ENCODE peak calls at places on chromosomes 6 and 20, in four cellular contexts. R is progenitor cell of endocrine pancreas, J is mesothelial cell of epicardium, F is epithelial cell of proximal tubule. V is an unnamed sample.

GRCh38 chr6:40848038-40848437 is 191.0 kb downstream of the UNC5CL start:
- DNase-seq in R (no peak), J (no peak), F (no peak), V (no peak)

GRCh38 chr20:21521596-21522478 is 8.0 kb upstream of the NKX2-2 start:
- DNase-seq in R (peak), J (no peak), F (no peak), V (no peak)

GRCh38 chr20:5871720-5872410 is 78.5 kb downstream of the TRMT6 start:
- DNase-seq in R (no peak), J (no peak), F (no peak), V (no peak)

GRCh38 chr6:106642476-106642875 is 13.1 kb downstream of the QRSL1 start:
- DNase-seq in R (no peak), J (no peak), F (no peak), V (no peak)

GRCh38 chr6:80343511-80343910 is 237.0 kb downstream of the BCKDHB start:
- DNase-seq in R (no peak), J (no peak), F (no peak), V (no peak)

GRCh38 chr6:3296113-3296512 is 37.4 kb downstream of the PSMG4 start:
- DNase-seq in R (no peak), J (no peak), F (no peak), V (no peak)

GRCh38 chr6:41767112-41767946 is 12.4 kb downstream of the FRS3 start:
- DNase-seq in R (no peak), J (peak), F (no peak), V (no peak)

GRCh38 chr6:12009904-12010634 is 2.0 kb upstream of the HIVEP1 start:
- DNase-seq in R (no peak), J (no peak), F (no peak), V (no peak)

GRCh38 chr6:160391419-160392116 is 43.4 kb downstream of the SLC22A3 start:
- DNase-seq in R (no peak), J (no peak), F (no peak), V (no peak)

GRCh38 chr20:14481863-14482262 is 144.5 kb upstream of the FLRT3 start:
- DNase-seq in R (no peak), J (no peak), F (no peak), V (no peak)

GRCh38 chr6:46014511-46015118 is 1.0 kb downstream of the CLIC5 start:
- DNase-seq in R (peak), J (peak), F (no peak), V (no peak)

GRCh38 chr20:10337291-10337690 is 96.7 kb downstream of the MKKS start:
- DNase-seq in R (no peak), J (no peak), F (no peak), V (no peak)

GRCh38 chr6:3382399-3383279 is 74.2 kb downstream of the SLC22A23 start:
- DNase-seq in R (no peak), J (no peak), F (no peak), V (no peak)

GRCh38 chr6:149441740-149442139 is 41.7 kb downstream of the SUMO4 start:
- DNase-seq in R (no peak), J (no peak), F (no peak), V (no peak)

GRCh38 chr20:45378191-45378590 is at the start of gene TP53TG5:
- DNase-seq in R (no peak), J (no peak), F (no peak), V (no peak)

GRCh38 chr20:20338133-20338730 is 29.7 kb upstream of the INSM1 start:
- DNase-seq in R (no peak), J (no peak), F (no peak), V (no peak)

GRCh38 chr6:129686941-129687627 is 22.9 kb downstream of the ARHGAP18 start:
- DNase-seq in R (no peak), J (no peak), F (no peak), V (peak)

GRCh38 chr6:11410539-11411307 is 126.8 kb upstream of the TMEM170B start:
- DNase-seq in R (no peak), J (no peak), F (no peak), V (no peak)

GRCh38 chr20:34334654-34335407 is 28.2 kb upstream of the ITCH start:
- DNase-seq in R (no peak), J (no peak), F (no peak), V (no peak)

GRCh38 chr6:15247750-15248450 is 2.0 kb downstream of the JARID2 start:
- DNase-seq in R (peak), J (peak), F (no peak), V (peak)

GRCh38 chr20:25285091-25285647 is 37.3 kb downstream of the PYGB start:
- DNase-seq in R (no peak), J (no peak), F (no peak), V (no peak)

GRCh38 chr6:87155920-87156600 is 695 bp downstream of the ZNF292 start:
- DNase-seq in R (peak), J (no peak), F (no peak), V (peak)

GRCh38 chr6:37256692-37257319 is 766 bp upstream of the TBC1D22B start:
- DNase-seq in R (no peak), J (no peak), F (no peak), V (no peak)

GRCh38 chr20:62148908-62149314 is 5.3 kb downstream of the SS18L1 start:
- DNase-seq in R (no peak), J (no peak), F (no peak), V (no peak)

GRCh38 chr20:1465470-1466210 is 1.0 kb downstream of the NSFL1C start:
- DNase-seq in R (no peak), J (no peak), F (no peak), V (no peak)

GRCh38 chr20:51014797-51015722 is 7.8 kb downstream of the KCNG1 start:
- DNase-seq in R (peak), J (peak), F (no peak), V (no peak)

GRCh38 chr20:1761116-1761515 is 103.5 kb upstream of the SIRPG start:
- DNase-seq in R (no peak), J (no peak), F (peak), V (no peak)

GRCh38 chr20:57450419-57450818 is 59.2 kb downstream of the RBM38 start:
- DNase-seq in R (no peak), J (no peak), F (no peak), V (no peak)

GRCh38 chr20:42604998-42605970 is 584.4 kb downstream of the PTPRT start:
- DNase-seq in R (no peak), J (no peak), F (peak), V (no peak)

GRCh38 chr20:35697696-35698297 is 1.4 kb downstream of the NFS1 start:
- DNase-seq in R (no peak), J (no peak), F (no peak), V (no peak)

GRCh38 chr20:10671221-10671849 is 2.5 kb downstream of the JAG1 start:
- DNase-seq in R (peak), J (peak), F (no peak), V (peak)

GRCh38 chr6:145209312-145209711 is 526.0 kb downstream of the EPM2A start:
- DNase-seq in R (no peak), J (no peak), F (no peak), V (no peak)

GRCh38 chr6:36755435-36756348 is 58.1 kb downstream of the RAB44 start:
- DNase-seq in R (no peak), J (no peak), F (no peak), V (peak)

GRCh38 chr6:11196511-11197174 is 35.8 kb downstream of the NEDD9 start:
- DNase-seq in R (no peak), J (no peak), F (no peak), V (no peak)

GRCh38 chr20:49687595-49688567 is 25.8 kb downstream of the B4GALT5 start:
- DNase-seq in R (no peak), J (no peak), F (no peak), V (no peak)

GRCh38 chr20:63246490-63247284 is 7.6 kb downstream of the NKAIN4 start:
- DNase-seq in R (no peak), J (no peak), F (no peak), V (no peak)

GRCh38 chr6:125795301-125795700 is 4.5 kb downstream of the NCOA7 start:
- DNase-seq in R (no peak), J (no peak), F (no peak), V (no peak)

GRCh38 chr6:83511901-83512681 is at the start of gene PRSS35:
- DNase-seq in R (peak), J (peak), F (no peak), V (no peak)

GRCh38 chr6:45706319-45706718 is 309.3 kb downstream of the CLIC5 start:
- DNase-seq in R (no peak), J (no peak), F (no peak), V (no peak)

GRCh38 chr20:57263767-57264150 is 2.7 kb downstream of the BMP7 start:
- DNase-seq in R (no peak), J (no peak), F (no peak), V (no peak)

DNA sequence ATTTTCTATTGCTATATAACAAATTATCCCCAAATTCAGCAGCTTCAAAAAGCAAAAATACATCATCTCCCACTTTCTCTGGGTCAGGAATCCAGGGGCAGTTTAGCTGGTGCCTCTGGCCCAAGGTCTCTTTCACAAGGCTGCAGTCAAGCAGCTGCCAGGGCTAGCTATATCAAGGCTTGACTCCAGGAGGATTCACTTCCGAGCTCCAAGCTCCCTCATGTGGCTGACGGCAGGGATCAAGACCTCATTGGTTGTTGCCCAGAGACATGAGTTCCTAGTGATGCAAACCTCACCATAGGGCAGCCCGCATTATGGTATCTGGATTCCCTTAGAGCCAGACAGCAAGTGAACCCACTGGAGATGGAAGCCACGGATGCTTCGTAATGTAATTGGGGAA is 1.3 kb upstream of the VNN1 start:
- DNase-seq in R (peak), J (no peak), F (no peak), V (no peak)
- TF ChIP-seq CTCF in R (peak), J (no peak), F (peak), V (no peak)

GRCh38 chr6:128516514-128516898 is 3.9 kb downstream of the PTPRK start:
- DNase-seq in R (no peak), J (no peak), F (no peak), V (no peak)
- TF ChIP-seq CTCF in R (peak), J (peak), F (peak), V (no peak)

DNA sequence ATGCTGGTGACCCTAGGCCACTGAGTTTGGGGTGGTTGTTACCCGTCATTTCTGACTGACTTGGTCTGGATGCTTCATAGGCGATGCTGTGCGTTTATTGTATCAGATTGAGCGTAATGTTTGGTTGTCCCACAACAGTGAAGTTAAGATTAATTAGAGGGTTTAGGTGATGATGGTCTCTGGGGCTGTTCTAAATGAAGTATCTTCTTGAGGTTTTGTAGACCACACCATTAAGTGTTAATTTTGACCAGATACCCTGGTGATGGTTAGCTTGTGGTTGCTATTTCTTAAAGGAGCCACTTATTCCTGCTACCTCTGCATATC is 132.8 kb downstream of the ARID1B start:
- DNase-seq in R (no peak), J (no peak), F (no peak), V (no peak)
- TF ChIP-seq CTCF in R (no peak), J (no peak), F (no peak), V (no peak)

DNA sequence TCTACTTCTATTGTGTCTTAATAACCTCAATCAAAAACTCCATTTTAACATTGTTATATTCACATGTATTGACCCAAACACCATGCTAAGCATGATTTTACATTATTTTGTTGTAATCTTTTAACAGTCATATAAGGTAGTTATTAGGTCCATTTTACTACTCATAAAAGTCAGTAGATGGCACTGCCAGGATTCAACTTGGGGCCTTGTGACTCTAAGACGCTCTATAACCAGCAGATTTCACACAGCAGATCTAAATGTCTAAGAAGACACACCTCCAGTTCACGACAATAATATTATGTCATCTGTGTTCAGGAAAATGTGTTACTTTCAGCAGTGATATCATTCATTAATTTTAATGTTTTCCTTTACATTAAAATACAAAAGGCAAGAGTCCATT is 88.0 kb downstream of the FRK start:
- DNase-seq in R (no peak), J (no peak), F (no peak), V (no peak)
- TF ChIP-seq CTCF in R (no peak), J (no peak), F (peak), V (no peak)

GRCh38 chr20:37518059-37518458 is 3.0 kb upstream of the NNAT start:
- DNase-seq in R (no peak), J (no peak), F (no peak), V (no peak)

GRCh38 chr20:37520417-37520751 is 666 bp upstream of the NNAT start:
- DNase-seq in R (no peak), J (no peak), F (no peak), V (no peak)

GRCh38 chr20:37518606-37519507 is 2.2 kb upstream of the NNAT start:
- DNase-seq in R (no peak), J (no peak), F (no peak), V (no peak)

GRCh38 chr20:37521091-37521771 is at the start of gene NNAT:
- DNase-seq in R (peak), J (peak), F (no peak), V (no peak)

GRCh38 chr20:37519508-37520416 is 1.3 kb upstream of the NNAT start:
- DNase-seq in R (no peak), J (no peak), F (no peak), V (no peak)
- TF ChIP-seq CTCF in R (peak), J (no peak), F (no peak), V (no peak)

GRCh38 chr6:101700655-101701054 is 307.1 kb downstream of the GRIK2 start:
- DNase-seq in R (no peak), J (no peak), F (no peak), V (no peak)
- TF ChIP-seq CTCF in R (no peak), J (no peak), F (no peak), V (no peak)

DNA sequence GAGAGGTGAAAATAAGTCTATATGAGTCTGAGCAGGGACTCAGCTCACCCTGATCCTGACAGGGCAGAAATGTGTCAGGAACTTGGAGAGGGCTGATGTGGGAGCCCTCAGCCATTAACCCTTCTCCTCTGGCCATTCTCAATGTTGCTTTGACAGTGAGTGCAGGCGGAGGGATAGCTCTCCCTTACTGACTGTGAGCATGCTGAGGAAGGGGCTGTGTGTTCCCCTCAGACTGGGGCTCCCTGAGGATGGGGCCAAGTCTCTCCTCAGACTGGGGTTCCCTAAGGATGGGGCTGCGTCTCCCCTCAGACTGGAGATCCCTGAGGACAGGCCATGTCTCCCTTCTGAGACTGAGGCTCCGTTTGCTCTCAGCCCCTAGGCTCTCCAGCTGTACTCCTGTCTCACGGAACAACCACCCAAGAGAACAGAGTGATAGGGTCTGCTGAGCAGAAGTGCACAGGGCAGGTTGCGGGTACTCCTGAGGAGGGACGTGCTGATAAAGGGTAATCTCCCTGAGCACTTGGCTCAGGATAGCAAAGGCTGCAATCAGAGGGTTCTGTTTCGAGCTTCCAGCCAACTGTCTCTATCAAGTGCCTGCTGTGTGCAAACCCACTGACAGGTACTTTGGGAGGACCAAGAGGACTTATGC is 141.0 kb downstream of the MRPL14 start:
- DNase-seq in R (no peak), J (no peak), F (no peak), V (no peak)
- TF ChIP-seq CTCF in R (no peak), J (no peak), F (no peak), V (no peak)

DNA sequence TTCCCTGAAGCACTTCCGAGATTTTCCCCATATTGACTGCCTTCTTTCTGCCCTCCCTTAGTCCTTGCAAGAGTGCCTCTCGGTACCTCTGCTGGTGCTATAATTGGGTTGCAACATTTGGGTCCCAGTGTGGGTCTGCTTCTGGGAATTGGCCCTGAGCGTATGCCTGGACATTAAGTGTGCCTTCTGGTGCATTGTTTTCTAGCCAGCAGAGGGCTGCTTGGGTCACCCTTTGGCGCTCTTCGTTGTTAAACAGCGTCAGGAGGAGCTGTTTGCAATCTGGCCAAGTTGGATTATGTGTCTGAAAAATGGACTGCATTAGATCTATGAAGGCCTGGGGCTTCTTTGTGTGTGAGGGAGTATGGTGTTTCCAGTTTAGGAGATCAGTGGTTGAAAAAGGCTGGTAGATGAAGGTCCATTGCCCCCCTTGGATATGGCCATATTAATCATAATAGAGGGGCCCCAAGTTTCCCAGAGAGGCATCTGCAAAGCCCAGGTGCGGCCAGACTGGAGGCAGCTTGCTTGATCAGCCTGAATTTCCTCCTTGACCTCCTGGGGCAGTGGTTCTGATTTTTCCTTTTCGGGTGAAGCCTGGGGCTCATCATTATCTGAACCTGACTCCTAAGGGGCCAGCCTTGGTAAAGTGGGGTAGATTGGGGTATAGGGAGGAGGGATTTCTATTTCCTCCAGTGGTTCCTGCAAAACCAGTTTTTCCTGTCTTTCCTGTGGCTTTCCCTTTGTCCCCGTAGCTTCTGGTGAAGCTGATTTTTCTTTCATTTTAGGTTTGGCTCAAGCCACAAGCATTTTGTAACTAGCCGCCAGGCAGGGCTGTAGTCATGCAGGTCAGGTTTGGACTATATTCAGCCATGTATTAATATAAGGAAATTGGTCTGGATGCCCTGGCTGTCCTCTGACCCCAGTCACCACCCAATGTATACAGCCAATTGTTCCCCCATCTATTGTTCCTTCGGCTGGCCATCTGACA is 85.4 kb upstream of the GPR6 start:
- DNase-seq in R (no peak), J (no peak), F (no peak), V (no peak)
- TF ChIP-seq CTCF in R (no peak), J (no peak), F (peak), V (no peak)

DNA sequence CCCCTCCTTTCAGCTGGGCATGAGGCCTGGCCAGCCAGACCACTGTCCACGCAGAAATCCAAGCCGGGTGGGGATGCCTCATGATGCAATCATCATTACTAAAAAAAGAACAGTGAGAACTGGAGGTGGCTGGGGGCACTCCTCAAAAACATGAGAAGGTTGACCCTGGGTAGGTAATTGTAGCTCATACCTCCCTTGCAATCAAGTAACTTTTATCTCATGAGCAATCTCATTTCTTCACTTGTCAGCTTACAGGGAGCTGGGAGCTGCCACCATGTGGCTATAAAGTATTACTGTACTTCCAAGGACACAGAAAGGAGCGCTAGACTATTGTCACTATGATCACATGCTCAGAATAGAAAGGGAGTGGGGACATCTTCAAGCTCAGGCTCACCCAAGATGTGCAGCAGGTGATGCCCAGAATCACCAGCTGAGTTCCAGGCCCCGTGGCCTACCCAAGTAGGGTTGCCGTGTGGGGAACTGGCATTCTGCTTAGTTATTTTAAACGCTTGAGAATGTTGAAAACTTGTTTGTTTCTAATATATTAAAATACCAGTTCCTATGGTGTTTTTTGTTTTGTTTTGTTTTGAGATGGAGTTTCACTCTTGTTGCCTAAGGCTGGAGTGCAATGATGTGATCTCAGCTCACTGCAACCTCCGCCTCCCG is 3.0 kb upstream of the CDH26 start:
- DNase-seq in R (no peak), J (no peak), F (no peak), V (no peak)
- TF ChIP-seq CTCF in R (peak), J (no peak), F (peak), V (no peak)